ENCODE peak calls at places on chromosomes 1 and 21, in four cellular contexts. E is testis, W is IMR-90, M is HCT116. K is an unnamed sample.

GRCh38 chr1:208209286-208209685 is 34.9 kb downstream of the PLXNA2 start:
- DNase-seq in W (no peak), E (no peak), M (no peak), K (no peak)

GRCh38 chr21:44377922-44378645 is 24.7 kb downstream of the TRPM2 start:
- DNase-seq in M (no peak), W (no peak), E (peak; percentile 6), K (no peak)

GRCh38 chr1:231045318-231045717 is 5.3 kb upstream of the FAM89A start:
- DNase-seq in M (no peak), W (no peak), E (no peak), K (peak; percentile 25)

GRCh38 chr1:86594284-86594683 is 47.4 kb downstream of the CLCA4 start:
- DNase-seq in M (no peak), W (no peak), E (no peak), K (no peak)

GRCh38 chr1:40981702-40982448 is 2.4 kb downstream of the CTPS1 start:
- DNase-seq in M (no peak), E (peak; percentile 54), W (no peak), K (peak; percentile 22)

GRCh38 chr1:23525558-23526174 is 5.4 kb downstream of the E2F2 start:
- DNase-seq in E (no peak), M (no peak), W (no peak), K (no peak)

GRCh38 chr1:24400065-24400464 is 13.5 kb downstream of the STPG1 start:
- DNase-seq in M (no peak), E (no peak), W (peak; percentile 73), K (no peak)

GRCh38 chr1:209443975-209444651 is 139.4 kb upstream of the CAMK1G start:
- DNase-seq in E (no peak), M (no peak), W (no peak), K (no peak)

GRCh38 chr1:1778827-1779675 is 781 bp upstream of the NADK start:
- DNase-seq in W (no peak), M (peak; percentile 48), E (peak; percentile 66), K (peak; percentile 67)

GRCh38 chr1:171484760-171485374 is 463 bp upstream of the PRRC2C start:
- DNase-seq in E (no peak), W (no peak), M (no peak), K (no peak)

GRCh38 chr1:19260211-19261138 is 8.9 kb downstream of the MRTO4 start:
- DNase-seq in E (no peak), M (no peak), W (peak; percentile 94), K (peak; percentile 12)

GRCh38 chr1:164619006-164619784 is 60.2 kb downstream of the PBX1 start:
- DNase-seq in W (no peak), M (no peak), E (no peak), K (no peak)

GRCh38 chr1:227869851-227870305 is 54.4 kb downstream of the PRSS38 start:
- DNase-seq in M (no peak), W (no peak), E (no peak), K (no peak)

GRCh38 chr1:61332196-61332753 is 249.9 kb downstream of the NFIA start:
- DNase-seq in E (no peak), M (no peak), W (no peak), K (no peak)

GRCh38 chr1:196180847-196181593 is 427.2 kb downstream of the KCNT2 start:
- DNase-seq in W (peak; percentile 98), E (no peak), M (peak; percentile 72), K (no peak)

GRCh38 chr1:21289700-21290545 is at the start of gene ECE1:
- DNase-seq in W (no peak), M (no peak), E (peak; percentile 48), K (no peak)

GRCh38 chr1:198238121-198238520 is 81.3 kb downstream of the NEK7 start:
- DNase-seq in M (no peak), W (no peak), E (no peak), K (no peak)

GRCh38 chr1:59560807-59561450 is 253.8 kb upstream of the HOOK1 start:
- DNase-seq in W (no peak), E (no peak), M (no peak), K (no peak)

GRCh38 chr1:21254335-21254951 is 35.8 kb downstream of the ECE1 start:
- DNase-seq in W (peak; percentile 33), E (peak; percentile 83), M (no peak), K (no peak)

GRCh38 chr21:29232601-29233541 is 65.9 kb upstream of the BACH1 start:
- DNase-seq in M (no peak), W (peak; percentile 55), E (no peak), K (peak; percentile 41)

GRCh38 chr1:159532922-159533321 is 2.9 kb downstream of the OR10J5 start:
- DNase-seq in W (no peak), E (no peak), M (no peak), K (no peak)

GRCh38 chr1:30623431-30623830 is 100.0 kb downstream of the MATN1 start:
- DNase-seq in M (peak; percentile 12), E (no peak), W (no peak), K (no peak)

GRCh38 chr1:161739865-161740566 is 9.6 kb upstream of the DUSP12 start:
- DNase-seq in E (peak; percentile 44), W (no peak), M (no peak), K (no peak)

GRCh38 chr1:85259866-85260345 is 444 bp upstream of the C1orf52 start:
- DNase-seq in E (no peak), M (no peak), W (peak; percentile 62), K (no peak)

GRCh38 chr1:10941891-10942541 is 70.4 kb upstream of the TARDBP start:
- DNase-seq in W (no peak), E (peak; percentile 71), M (no peak), K (peak; percentile 33)

GRCh38 chr1:115651391-115651790 is 9.6 kb downstream of the VANGL1 start:
- DNase-seq in W (no peak), M (no peak), E (no peak), K (peak; percentile 21)

GRCh38 chr1:67732750-67733151 is 47.8 kb downstream of the GADD45A start:
- DNase-seq in E (no peak), W (peak; percentile 84), M (no peak), K (peak; percentile 80)

GRCh38 chr1:192788184-192788583 is 20.7 kb upstream of the RGS2 start:
- DNase-seq in E (peak; percentile 51), M (no peak), W (peak; percentile 85), K (no peak)

DNA sequence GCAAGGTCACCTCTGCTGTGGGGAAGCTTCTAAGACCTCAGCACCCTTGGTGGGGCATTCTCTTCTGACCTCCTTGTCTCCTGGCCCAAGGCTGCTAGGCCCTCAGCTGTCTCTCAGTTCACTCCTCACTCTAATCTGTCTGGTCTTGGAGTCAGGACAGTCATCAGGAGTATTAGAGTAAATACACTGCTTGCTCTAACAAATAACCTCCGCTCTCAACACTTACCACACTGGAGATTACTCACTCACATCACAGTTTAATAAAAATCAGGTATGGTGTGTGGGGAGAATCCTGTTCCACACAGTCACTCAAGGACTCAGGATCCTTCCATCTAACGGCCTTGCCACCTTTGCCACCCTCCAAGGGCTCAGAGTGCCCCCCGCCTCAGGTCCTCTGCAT is 26.6 kb upstream of the TMEM61 start:
- DNase-seq in E (no peak), W (no peak), M (no peak), K (no peak)
- TF ChIP-seq POLR2A in E (no peak), W (no peak), M (no peak), K (no peak)

DNA sequence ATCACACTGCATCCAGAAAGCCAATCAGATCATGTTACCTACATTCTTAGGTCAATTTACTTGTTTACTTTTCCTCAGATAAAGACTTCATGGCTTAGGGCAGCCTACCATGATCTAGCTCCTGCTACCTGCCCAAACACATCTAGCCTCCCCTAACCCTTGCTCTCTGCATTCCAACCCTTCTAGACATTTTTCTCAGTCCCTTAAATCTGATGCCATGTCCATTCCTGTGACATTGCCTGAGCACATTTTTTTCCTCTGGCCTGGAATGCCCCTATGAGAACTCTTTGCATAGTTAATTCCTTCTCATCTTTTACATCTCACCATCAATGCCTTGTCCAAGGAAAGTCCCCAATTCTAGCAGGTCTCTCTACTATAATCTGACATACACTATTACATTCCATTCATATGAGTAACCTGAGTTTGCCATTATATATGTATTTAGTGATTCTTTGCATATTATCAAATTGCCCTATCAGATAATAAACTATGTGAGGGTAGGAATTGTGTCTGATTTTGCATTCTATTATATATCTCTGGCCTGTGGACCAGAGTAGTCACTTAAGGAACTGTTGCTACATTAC is 166.9 kb downstream of the COL11A1 start:
- DNase-seq in M (no peak), W (peak; percentile 5), E (no peak), K (no peak)
- TF ChIP-seq POLR2A in M (no peak), W (no peak), E (no peak), K (no peak)

GRCh38 chr1:220874201-220874655 is 5.0 kb upstream of the HLX start:
- DNase-seq in M (peak; percentile 16), W (peak; percentile 66), E (no peak), K (peak; percentile 40)

GRCh38 chr1:220875233-220875632 is 4.0 kb upstream of the HLX start:
- DNase-seq in M (no peak), W (no peak), E (no peak), K (no peak)

GRCh38 chr1:220876511-220877347 is 2.5 kb upstream of the HLX start:
- DNase-seq in E (no peak), W (no peak), M (no peak), K (peak; percentile 56)

GRCh38 chr1:220873087-220873486 is 6.2 kb upstream of the HLX start:
- DNase-seq in W (no peak), M (no peak), E (no peak), K (no peak)

GRCh38 chr1:220872296-220872695 is 6.9 kb upstream of the HLX start:
- DNase-seq in W (no peak), E (no peak), M (no peak), K (no peak)
- TF ChIP-seq POLR2A in W (no peak), E (no peak), M (no peak), K (no peak)

GRCh38 chr1:6279066-6279465 is 18.2 kb upstream of the GPR153 start:
- DNase-seq in W (no peak), M (no peak), E (no peak), K (no peak)

GRCh38 chr1:6274622-6275139 is 13.8 kb upstream of the GPR153 start:
- DNase-seq in W (no peak), M (no peak), E (no peak), K (no peak)

GRCh38 chr1:6278263-6278662 is 17.4 kb upstream of the GPR153 start:
- DNase-seq in W (no peak), E (no peak), M (no peak), K (no peak)

GRCh38 chr1:6275826-6276764 is 15.2 kb upstream of the GPR153 start:
- DNase-seq in W (peak; percentile 90), E (peak; percentile 78), M (no peak), K (no peak)

DNA sequence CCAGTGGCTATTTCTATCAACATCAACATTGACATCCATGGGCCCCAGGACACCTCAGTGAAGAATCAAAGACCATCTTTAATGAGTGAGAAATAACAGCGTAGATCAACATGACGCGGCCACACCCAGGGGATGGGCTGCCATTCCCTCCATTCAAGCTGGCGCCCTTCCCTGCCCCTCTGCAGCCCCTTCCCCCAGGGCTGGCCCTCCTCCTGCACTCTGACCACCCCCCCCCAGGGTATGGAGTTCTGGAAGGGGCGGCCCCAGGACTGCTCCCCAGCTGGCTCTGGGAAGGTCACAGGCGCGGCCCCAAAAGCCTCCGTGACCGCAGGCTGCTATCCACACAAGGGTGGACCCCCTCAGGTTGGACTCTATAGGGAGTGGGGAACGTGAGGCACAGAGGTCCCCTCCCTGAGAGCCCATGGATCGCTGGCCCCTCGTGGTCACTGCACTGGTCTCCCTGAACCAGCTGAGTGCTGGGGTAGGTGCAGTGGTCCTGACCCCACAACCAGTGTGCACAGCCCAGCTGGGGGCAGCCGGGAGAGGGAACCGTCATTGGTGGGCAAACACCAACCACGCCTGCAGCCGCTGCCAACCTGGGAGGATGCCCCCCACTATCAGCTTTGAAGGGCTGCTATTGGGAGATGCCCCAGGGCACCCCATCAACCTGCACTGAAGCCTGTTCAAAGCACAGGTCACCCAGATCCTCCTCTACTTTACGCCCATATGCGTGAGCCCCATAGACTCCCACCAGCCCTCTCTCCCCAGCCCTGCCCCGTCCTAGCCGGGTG is 16.1 kb upstream of the GPR153 start:
- DNase-seq in M (no peak), W (no peak), E (no peak), K (no peak)
- TF ChIP-seq POLR2A in M (no peak), W (no peak), E (no peak), K (no peak)

GRCh38 chr1:225655509-225656258 is 2.8 kb upstream of the ENAH start:
- DNase-seq in M (peak; percentile 88), W (peak; percentile 98), E (peak; percentile 68), K (peak; percentile 30)
- TF ChIP-seq POLR2A in M (no peak), W (peak; percentile 58), E (no peak), K (no peak)

K was measured in erythroblast.